ENCODE peak calls at places on chromosomes 11 and 22, in five cellular contexts. One of them, this sample, is unnamed.
A peak's percentile ranks its signal among the peaks of the same experiment; 100 is the strongest.

GRCh38 chr11:20367313-20367948 is 3.9 kb downstream of the HTATIP2 start:
- DNase-seq in LNCaP clone FGC: no peak
- DNase-seq in mucosa of descending colon: no peak
- DNase-seq in retinal pigment epithelial cell: peak; percentile 77
- DNase-seq in cardiac fibroblast: peak; percentile 91
- DNase-seq in this sample: peak; percentile 72

GRCh38 chr11:76152086-76152658 is 54.1 kb downstream of the WNT11 start:
- DNase-seq in LNCaP clone FGC: no peak
- DNase-seq in mucosa of descending colon: peak; percentile 87
- DNase-seq in retinal pigment epithelial cell: no peak
- DNase-seq in cardiac fibroblast: peak; percentile 87
- DNase-seq in this sample: no peak

GRCh38 chr22:35460678-35461077 is 60.7 kb downstream of the MCM5 start:
- DNase-seq in LNCaP clone FGC: no peak
- DNase-seq in mucosa of descending colon: no peak
- DNase-seq in retinal pigment epithelial cell: no peak
- DNase-seq in cardiac fibroblast: no peak
- DNase-seq in this sample: no peak

GRCh38 chr11:34405079-34405858 is 33.5 kb upstream of the CAT start:
- DNase-seq in LNCaP clone FGC: no peak
- DNase-seq in mucosa of descending colon: no peak
- DNase-seq in retinal pigment epithelial cell: no peak
- DNase-seq in cardiac fibroblast: peak; percentile 43
- DNase-seq in this sample: no peak

GRCh38 chr11:79400717-79401330 is 40.0 kb downstream of the TENM4 start:
- DNase-seq in LNCaP clone FGC: peak; percentile 19
- DNase-seq in mucosa of descending colon: no peak
- DNase-seq in retinal pigment epithelial cell: no peak
- DNase-seq in cardiac fibroblast: peak; percentile 47
- DNase-seq in this sample: no peak

GRCh38 chr11:94131363-94132115 is 2.9 kb downstream of the PANX1 start:
- DNase-seq in LNCaP clone FGC: no peak
- DNase-seq in mucosa of descending colon: no peak
- DNase-seq in retinal pigment epithelial cell: no peak
- DNase-seq in cardiac fibroblast: peak; percentile 54
- DNase-seq in this sample: no peak

GRCh38 chr22:48441553-48441850 is 1386.2 kb downstream of the BRD1 start:
- DNase-seq in LNCaP clone FGC: no peak
- DNase-seq in mucosa of descending colon: no peak
- DNase-seq in retinal pigment epithelial cell: no peak
- DNase-seq in cardiac fibroblast: no peak
- DNase-seq in this sample: no peak

GRCh38 chr11:59172345-59173079 is 580 bp downstream of the DTX4 start:
- DNase-seq in LNCaP clone FGC: no peak
- DNase-seq in mucosa of descending colon: peak; percentile 82
- DNase-seq in retinal pigment epithelial cell: no peak
- DNase-seq in cardiac fibroblast: no peak
- DNase-seq in this sample: no peak

GRCh38 chr22:44698531-44699421 is 3.2 kb upstream of the PRR5 start:
- DNase-seq in LNCaP clone FGC: no peak
- DNase-seq in mucosa of descending colon: no peak
- DNase-seq in retinal pigment epithelial cell: peak; percentile 73
- DNase-seq in cardiac fibroblast: peak; percentile 32
- DNase-seq in this sample: no peak

GRCh38 chr11:6746086-6746618 is 25.6 kb downstream of the OR2AG2 start:
- DNase-seq in LNCaP clone FGC: no peak
- DNase-seq in mucosa of descending colon: peak; percentile 55
- DNase-seq in retinal pigment epithelial cell: no peak
- DNase-seq in cardiac fibroblast: peak; percentile 6
- DNase-seq in this sample: no peak

GRCh38 chr11:15793032-15793996 is 563.0 kb downstream of the SOX6 start:
- DNase-seq in LNCaP clone FGC: no peak
- DNase-seq in mucosa of descending colon: no peak
- DNase-seq in retinal pigment epithelial cell: no peak
- DNase-seq in cardiac fibroblast: peak; percentile 96
- DNase-seq in this sample: peak; percentile 43

GRCh38 chr11:22787565-22788162 is 41.9 kb downstream of the SVIP start:
- DNase-seq in LNCaP clone FGC: no peak
- DNase-seq in mucosa of descending colon: no peak
- DNase-seq in retinal pigment epithelial cell: no peak
- DNase-seq in cardiac fibroblast: peak; percentile 73
- DNase-seq in this sample: no peak

GRCh38 chr11:76664578-76665061 is 5.9 kb downstream of the LRRC32 start:
- DNase-seq in LNCaP clone FGC: no peak
- DNase-seq in mucosa of descending colon: no peak
- DNase-seq in retinal pigment epithelial cell: no peak
- DNase-seq in cardiac fibroblast: no peak
- DNase-seq in this sample: no peak

GRCh38 chr11:75214411-75214821 is 26.2 kb upstream of the TPBGL start:
- DNase-seq in LNCaP clone FGC: peak; percentile 40
- DNase-seq in mucosa of descending colon: no peak
- DNase-seq in retinal pigment epithelial cell: peak; percentile 32
- DNase-seq in cardiac fibroblast: peak; percentile 85
- DNase-seq in this sample: peak; percentile 16

GRCh38 chr22:22431271-22432220 is 77.0 kb downstream of the ZNF280B start:
- DNase-seq in LNCaP clone FGC: no peak
- DNase-seq in mucosa of descending colon: no peak
- DNase-seq in retinal pigment epithelial cell: no peak
- DNase-seq in cardiac fibroblast: peak; percentile 64
- DNase-seq in this sample: peak; percentile 1

GRCh38 chr11:20024172-20024935 is 135.9 kb downstream of the DBX1 start:
- DNase-seq in LNCaP clone FGC: no peak
- DNase-seq in mucosa of descending colon: no peak
- DNase-seq in retinal pigment epithelial cell: no peak
- DNase-seq in cardiac fibroblast: no peak
- DNase-seq in this sample: no peak

GRCh38 chr11:69321877-69322350 is 28.0 kb downstream of the MYEOV start:
- DNase-seq in LNCaP clone FGC: no peak
- DNase-seq in mucosa of descending colon: no peak
- DNase-seq in retinal pigment epithelial cell: no peak
- DNase-seq in cardiac fibroblast: peak; percentile 97
- DNase-seq in this sample: peak; percentile 51

DNA sequence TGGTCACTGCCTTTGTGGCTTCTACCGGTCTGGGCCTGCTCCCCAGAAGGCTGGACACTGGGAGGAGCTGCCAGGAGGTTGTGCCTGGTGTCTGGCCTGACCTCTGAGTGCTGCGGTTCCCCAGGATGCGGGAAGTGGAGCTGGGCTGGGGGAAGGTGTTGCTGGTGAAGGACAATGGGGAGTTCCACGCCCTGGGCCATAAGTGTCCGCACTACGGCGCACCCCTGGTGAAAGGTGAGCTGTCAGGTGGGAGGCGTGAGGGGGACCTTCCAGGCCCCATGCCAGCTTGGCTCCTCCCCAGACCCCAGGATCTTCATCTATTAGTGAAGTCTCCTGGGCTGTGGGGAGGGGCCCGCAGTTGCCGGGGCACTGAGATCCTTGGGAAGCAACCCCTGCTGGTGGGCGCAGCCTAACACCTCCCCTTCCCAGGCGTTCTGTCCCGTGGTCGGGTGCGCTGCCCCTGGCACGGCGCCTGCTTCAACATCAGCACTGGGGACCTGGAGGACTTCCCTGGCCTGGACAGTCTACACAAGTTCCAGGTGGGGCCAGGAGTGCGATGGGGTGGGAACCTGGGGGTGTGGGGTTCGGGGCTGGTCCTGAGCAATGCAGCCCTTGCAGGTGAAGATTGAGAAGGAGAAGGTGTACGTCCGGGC is 6.7 kb downstream of the AIFM3 start:
- DNase-seq in LNCaP clone FGC: no peak
- DNase-seq in mucosa of descending colon: no peak
- DNase-seq in retinal pigment epithelial cell: no peak
- DNase-seq in cardiac fibroblast: no peak
- DNase-seq in this sample: no peak
- TF ChIP-seq CTCF in LNCaP clone FGC: no peak
- TF ChIP-seq CTCF in mucosa of descending colon: no peak
- TF ChIP-seq CTCF in retinal pigment epithelial cell: no peak
- TF ChIP-seq CTCF in cardiac fibroblast: no peak
- TF ChIP-seq CTCF in this sample: no peak

GRCh38 chr22:38221407-38221806 is 19.6 kb downstream of the MAFF start:
- DNase-seq in LNCaP clone FGC: no peak
- DNase-seq in mucosa of descending colon: no peak
- DNase-seq in retinal pigment epithelial cell: no peak
- DNase-seq in cardiac fibroblast: no peak
- DNase-seq in this sample: no peak

GRCh38 chr22:38221908-38222796 is 20.4 kb downstream of the MAFF start:
- DNase-seq in LNCaP clone FGC: no peak
- DNase-seq in mucosa of descending colon: no peak
- DNase-seq in retinal pigment epithelial cell: no peak
- DNase-seq in cardiac fibroblast: no peak
- DNase-seq in this sample: no peak

GRCh38 chr22:38220653-38221386 is 19.0 kb downstream of the MAFF start:
- DNase-seq in LNCaP clone FGC: no peak
- DNase-seq in mucosa of descending colon: no peak
- DNase-seq in retinal pigment epithelial cell: no peak
- DNase-seq in cardiac fibroblast: no peak
- DNase-seq in this sample: no peak

GRCh38 chr22:38222797-38223119 is 21.0 kb downstream of the MAFF start:
- DNase-seq in LNCaP clone FGC: no peak
- DNase-seq in mucosa of descending colon: peak; percentile 74
- DNase-seq in retinal pigment epithelial cell: no peak
- DNase-seq in cardiac fibroblast: no peak
- DNase-seq in this sample: no peak

DNA sequence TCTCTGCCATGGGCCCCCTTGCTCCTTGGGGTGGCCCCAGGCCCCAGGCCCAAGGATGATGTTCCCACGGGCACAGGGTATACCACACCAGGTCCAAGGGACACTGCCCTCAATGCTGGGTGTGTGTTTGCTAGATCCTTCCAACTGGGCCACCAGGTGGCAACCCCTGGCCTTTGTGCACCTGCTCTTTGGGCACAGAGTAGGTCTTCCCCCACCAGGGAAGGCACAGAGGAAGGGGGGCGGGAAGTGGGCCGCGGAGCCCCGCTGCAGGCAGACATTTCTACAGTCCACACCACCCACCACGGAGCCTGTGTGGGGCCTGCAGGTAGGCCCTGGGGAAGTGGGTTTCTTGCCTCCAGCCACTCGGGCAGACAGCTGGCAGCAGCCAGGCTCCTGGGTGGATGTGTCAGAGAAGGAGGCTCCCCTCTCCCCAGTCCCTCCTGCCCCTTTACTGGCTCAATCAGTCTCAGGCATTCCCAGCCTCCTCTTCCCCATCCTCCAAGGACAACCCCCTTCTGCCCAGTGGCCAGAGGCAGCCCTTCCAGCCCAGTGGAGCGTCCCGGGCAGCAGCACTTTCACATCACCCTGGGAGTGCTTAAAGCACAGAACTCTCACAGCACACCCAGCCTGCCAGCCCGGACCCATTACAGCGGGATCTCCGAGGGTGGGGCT is 21.6 kb downstream of the MAFF start:
- DNase-seq in LNCaP clone FGC: no peak
- DNase-seq in mucosa of descending colon: no peak
- DNase-seq in retinal pigment epithelial cell: no peak
- DNase-seq in cardiac fibroblast: no peak
- DNase-seq in this sample: peak; percentile 67
- TF ChIP-seq CTCF in LNCaP clone FGC: no peak
- TF ChIP-seq CTCF in mucosa of descending colon: no peak
- TF ChIP-seq CTCF in retinal pigment epithelial cell: peak; percentile 7
- TF ChIP-seq CTCF in cardiac fibroblast: no peak
- TF ChIP-seq CTCF in this sample: peak; percentile 41

DNA sequence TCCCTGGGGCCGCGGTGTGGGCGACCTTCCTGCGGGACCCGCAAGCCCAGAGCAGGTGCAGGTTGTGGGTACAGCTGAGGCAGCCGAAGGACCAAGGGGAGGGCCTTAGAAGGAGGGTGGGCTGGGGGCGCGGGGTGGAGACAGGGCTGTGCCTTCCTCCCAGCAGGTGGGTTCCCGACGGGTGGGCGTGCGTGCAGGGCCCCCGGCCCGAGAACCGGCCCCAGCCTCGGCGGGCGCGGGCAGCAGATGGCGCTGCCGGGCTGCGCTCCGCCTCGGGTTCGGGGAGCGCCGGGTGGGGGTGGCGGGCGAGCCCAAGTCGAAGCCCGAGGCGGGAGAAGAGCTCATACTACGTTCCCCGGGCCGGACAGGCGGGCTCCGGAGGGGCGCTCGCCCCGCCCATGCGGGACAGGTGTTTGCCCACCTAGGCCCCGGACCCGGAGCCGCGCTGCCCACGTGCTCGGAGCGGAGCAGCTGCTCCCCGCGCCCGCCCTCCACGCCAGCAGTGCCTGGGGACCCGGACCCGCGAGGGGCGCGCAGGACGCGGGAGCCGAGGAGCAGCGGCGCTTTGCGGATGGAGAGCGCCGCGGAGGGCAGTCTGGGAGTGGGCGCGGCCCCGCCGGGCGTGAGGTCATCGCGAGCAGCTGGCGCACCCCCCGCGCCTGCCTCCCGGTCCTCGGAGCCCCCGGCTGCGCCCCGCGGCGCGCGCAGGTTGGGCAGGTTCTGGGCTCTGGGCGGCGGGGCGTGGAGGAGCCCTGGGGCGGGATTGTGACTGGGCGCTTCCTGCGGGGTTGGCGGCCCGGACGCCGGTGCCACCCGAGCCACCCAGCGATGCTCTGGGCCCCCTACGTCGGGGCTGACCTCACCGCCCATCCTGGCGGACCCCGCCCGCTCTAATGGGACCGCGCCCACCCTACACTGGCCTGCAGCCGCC is 25.3 kb downstream of the DUSP8 start:
- DNase-seq in LNCaP clone FGC: no peak
- DNase-seq in mucosa of descending colon: peak; percentile 81
- DNase-seq in retinal pigment epithelial cell: no peak
- DNase-seq in cardiac fibroblast: peak; percentile 10
- DNase-seq in this sample: no peak
- TF ChIP-seq CTCF in LNCaP clone FGC: peak; percentile 93
- TF ChIP-seq CTCF in mucosa of descending colon: peak; percentile 43
- TF ChIP-seq CTCF in retinal pigment epithelial cell: peak; percentile 57
- TF ChIP-seq CTCF in cardiac fibroblast: peak; percentile 24
- TF ChIP-seq CTCF in this sample: peak; percentile 70

GRCh38 chr22:32804036-32804435 is 2.5 kb downstream of the TIMP3 start:
- DNase-seq in LNCaP clone FGC: no peak
- DNase-seq in mucosa of descending colon: no peak
- DNase-seq in retinal pigment epithelial cell: no peak
- DNase-seq in cardiac fibroblast: peak; percentile 58
- DNase-seq in this sample: no peak
- TF ChIP-seq CTCF in LNCaP clone FGC: no peak
- TF ChIP-seq CTCF in mucosa of descending colon: no peak
- TF ChIP-seq CTCF in retinal pigment epithelial cell: no peak
- TF ChIP-seq CTCF in cardiac fibroblast: no peak
- TF ChIP-seq CTCF in this sample: no peak

GRCh38 chr11:32861850-32862577 is 30.6 kb upstream of the QSER1 start:
- DNase-seq in LNCaP clone FGC: no peak
- DNase-seq in mucosa of descending colon: no peak
- DNase-seq in retinal pigment epithelial cell: no peak
- DNase-seq in cardiac fibroblast: no peak
- DNase-seq in this sample: no peak

GRCh38 chr11:32864555-32864954 is 28.1 kb upstream of the QSER1 start:
- DNase-seq in LNCaP clone FGC: no peak
- DNase-seq in mucosa of descending colon: no peak
- DNase-seq in retinal pigment epithelial cell: no peak
- DNase-seq in cardiac fibroblast: no peak
- DNase-seq in this sample: no peak

DNA sequence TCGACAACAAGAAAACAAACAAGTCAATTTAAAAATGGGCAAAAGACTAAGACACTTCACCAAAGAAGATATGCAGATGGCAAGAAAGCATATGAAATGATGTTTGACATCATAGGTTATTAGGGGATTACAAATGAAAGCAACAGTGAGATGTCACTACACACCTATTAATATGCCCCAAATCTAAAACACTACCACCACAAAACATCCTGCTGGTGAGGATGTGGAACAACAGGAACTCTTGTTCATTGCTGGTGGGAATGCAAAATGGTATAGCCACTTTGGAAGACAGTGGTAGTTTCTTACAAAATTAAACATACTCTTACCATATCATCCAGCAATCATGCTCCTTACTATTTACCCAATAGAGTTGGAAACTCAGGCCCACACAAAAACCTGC is 29.0 kb downstream of the PRRG4 start:
- DNase-seq in LNCaP clone FGC: no peak
- DNase-seq in mucosa of descending colon: no peak
- DNase-seq in retinal pigment epithelial cell: no peak
- DNase-seq in cardiac fibroblast: no peak
- DNase-seq in this sample: no peak
- TF ChIP-seq CTCF in LNCaP clone FGC: no peak
- TF ChIP-seq CTCF in mucosa of descending colon: no peak
- TF ChIP-seq CTCF in retinal pigment epithelial cell: no peak
- TF ChIP-seq CTCF in cardiac fibroblast: peak; percentile 20
- TF ChIP-seq CTCF in this sample: peak; percentile 31

This sample was measured in epithelial cell of proximal tubule.